ENCODE peak calls at places on chromosomes 7 and 10, in seven cellular contexts. M is upper lobe of left lung; H is heart right ventricle; O is left ventricle myocardium inferior; R is naive thymus-derived CD4-positive, alpha-beta T cell; B is stomach; F is neural progenitor cell. K is an unnamed sample.

GRCh38 chr7:106239406-106239805 is 45.4 kb downstream of the NAMPT start:
- DNase-seq in M (no peak), H (no peak), O (no peak), R (no peak), B (peak), F (no peak), K (no peak)

GRCh38 chr7:142557971-142558582 is 191.2 kb upstream of the PRSS1 start:
- DNase-seq in M (peak), H (no peak), O (no peak), R (peak), B (no peak), F (peak), K (no peak)

GRCh38 chr7:130956417-130957139 is 222.6 kb upstream of the KLF14 start:
- DNase-seq in M (no peak), H (no peak), O (no peak), R (no peak), B (no peak), F (no peak), K (no peak)

GRCh38 chr10:88411772-88412349 is 171.3 kb downstream of the RNLS start:
- DNase-seq in M (no peak), H (no peak), O (no peak), R (no peak), B (no peak), F (no peak), K (no peak)

GRCh38 chr7:157548691-157549265 is 212.0 kb downstream of the DNAJB6 start:
- DNase-seq in M (no peak), H (no peak), O (no peak), R (no peak), B (no peak), F (no peak), K (no peak)

GRCh38 chr7:147984265-147984664 is 606.3 kb upstream of the C7orf33 start:
- DNase-seq in M (no peak), H (no peak), O (no peak), R (no peak), B (no peak), F (no peak), K (no peak)

GRCh38 chr7:1975581-1975980 is 257.2 kb downstream of the MAD1L1 start:
- DNase-seq in M (no peak), H (no peak), O (no peak), R (no peak), B (no peak), F (no peak), K (no peak)

GRCh38 chr10:126212653-126213052 is 175.6 kb downstream of the ADAM12 start:
- DNase-seq in M (no peak), H (no peak), O (no peak), R (no peak), B (no peak), F (no peak), K (no peak)

GRCh38 chr7:121961491-121961890 is 88.5 kb downstream of the PTPRZ1 start:
- DNase-seq in M (no peak), H (no peak), O (no peak), R (no peak), B (no peak), F (no peak), K (no peak)
- H3K27ac ChIP-seq in M (no peak), H (no peak), O (no peak), R (no peak), B (no peak), F (no peak), K (no peak)

GRCh38 chr7:3760696-3761095 is 459.6 kb downstream of the SDK1 start:
- DNase-seq in M (no peak), H (no peak), O (no peak), R (no peak), B (no peak), F (no peak), K (no peak)
- H3K27ac ChIP-seq in M (no peak), H (no peak), O (no peak), R (no peak), B (no peak), F (no peak), K (no peak)

DNA sequence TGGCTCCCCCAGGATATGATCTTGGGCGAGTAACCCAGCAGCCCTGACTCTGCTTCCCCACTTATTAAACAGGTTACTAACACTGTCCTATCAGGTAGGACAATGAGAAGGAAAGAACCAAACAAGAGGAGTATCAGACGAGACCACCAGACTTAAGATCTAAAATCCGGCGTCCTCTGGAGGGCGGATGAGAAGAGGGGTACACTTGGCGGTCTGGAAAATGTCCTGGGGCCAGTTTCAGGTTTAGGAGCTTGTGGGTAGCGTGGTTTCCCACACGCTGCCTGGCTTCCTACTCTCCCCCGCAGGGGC is 644 bp downstream of the ZNF32 start:
- DNase-seq in M (no peak), H (no peak), O (no peak), R (no peak), B (no peak), F (no peak), K (no peak)
- H3K27ac ChIP-seq in M (peak), H (peak), O (peak), R (peak), B (peak), F (no peak), K (peak)

DNA sequence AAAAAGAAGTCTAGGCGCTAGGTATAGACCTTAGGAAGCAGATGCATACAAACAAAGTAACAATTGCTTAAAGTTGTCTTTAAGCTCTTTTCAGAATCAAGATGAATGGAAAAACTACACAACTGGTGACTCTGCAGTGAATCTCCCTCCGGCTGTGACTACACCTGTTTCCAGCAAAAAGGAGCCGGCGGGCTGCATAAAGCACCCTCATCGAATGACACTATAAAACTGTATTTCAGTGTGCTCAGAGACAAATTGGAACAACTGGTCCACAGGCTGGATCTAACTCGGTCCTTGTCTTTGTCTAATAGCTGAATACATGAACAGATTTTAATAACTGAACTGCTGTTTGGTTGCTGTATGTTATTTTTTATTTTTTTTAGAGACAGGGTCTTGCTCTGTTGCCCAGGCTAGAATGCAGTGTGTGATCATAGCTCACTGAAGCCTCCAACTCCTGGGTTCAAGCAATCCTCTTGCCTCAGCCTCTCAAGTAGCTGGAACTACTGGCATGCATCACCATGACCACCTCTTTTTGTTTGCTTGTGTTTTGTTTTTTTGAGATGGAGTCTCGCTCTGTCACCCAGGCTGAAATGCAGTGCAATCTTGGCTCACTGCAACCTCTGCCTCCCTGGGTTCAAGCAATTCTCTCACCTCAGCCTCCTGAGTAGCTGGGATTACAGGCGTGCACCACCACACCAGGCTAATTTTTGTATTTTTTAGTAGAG is 64.2 kb upstream of the SVIL start:
- DNase-seq in M (no peak), H (no peak), O (no peak), R (no peak), B (no peak), F (no peak), K (no peak)
- H3K27ac ChIP-seq in M (no peak), H (no peak), O (no peak), R (no peak), B (no peak), F (no peak), K (no peak)

GRCh38 chr10:77864151-77864851 is 62.3 kb downstream of the DLG5 start:
- DNase-seq in M (no peak), H (no peak), O (no peak), R (no peak), B (no peak), F (no peak), K (no peak)

GRCh38 chr10:77866598-77866997 is 60.0 kb downstream of the DLG5 start:
- DNase-seq in M (no peak), H (no peak), O (no peak), R (no peak), B (no peak), F (no peak), K (no peak)

GRCh38 chr10:77867124-77867715 is 59.3 kb downstream of the DLG5 start:
- DNase-seq in M (no peak), H (no peak), O (no peak), R (no peak), B (no peak), F (no peak), K (no peak)

GRCh38 chr10:77863446-77863845 is 63.1 kb downstream of the DLG5 start:
- DNase-seq in M (no peak), H (no peak), O (no peak), R (no peak), B (no peak), F (no peak), K (no peak)

DNA sequence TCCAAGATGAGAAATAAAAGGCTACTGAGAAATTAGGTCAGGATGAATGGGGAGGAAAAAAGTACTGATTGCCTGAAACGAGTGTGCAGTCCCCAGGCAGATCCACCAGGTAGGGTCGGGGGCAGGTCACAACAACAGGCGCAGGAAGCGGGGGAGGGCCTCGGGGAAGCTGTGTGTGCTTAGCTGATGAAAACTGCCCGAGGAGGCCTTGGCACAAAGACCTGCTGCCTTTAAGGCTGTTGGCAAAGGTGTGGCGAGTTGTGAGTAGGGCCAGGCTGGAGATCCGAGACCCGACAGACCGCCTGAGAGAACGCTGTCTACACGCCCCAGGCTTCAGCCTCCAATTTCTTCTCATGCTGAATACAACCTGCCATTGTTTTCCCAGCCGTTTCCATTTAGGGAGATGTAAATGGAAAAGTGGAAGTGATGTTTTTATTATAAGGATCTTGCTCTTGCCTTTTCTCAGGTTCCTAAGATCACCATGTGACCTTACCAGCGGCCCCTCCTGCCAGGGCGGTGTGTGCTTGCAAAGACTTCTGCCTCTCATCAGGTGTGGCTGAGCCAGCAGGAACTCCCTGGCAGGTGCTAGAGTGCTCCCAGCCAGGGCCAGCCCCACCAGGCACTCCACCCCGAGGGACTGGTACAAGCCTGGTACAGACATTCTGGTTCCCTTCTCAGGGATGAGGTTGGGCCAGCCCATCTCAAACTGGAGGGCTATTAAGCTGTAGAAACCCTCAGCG is 60.8 kb downstream of the DLG5 start:
- DNase-seq in M (no peak), H (no peak), O (no peak), R (no peak), B (peak), F (no peak), K (no peak)
- H3K27ac ChIP-seq in M (no peak), H (no peak), O (no peak), R (no peak), B (no peak), F (no peak), K (no peak)

DNA sequence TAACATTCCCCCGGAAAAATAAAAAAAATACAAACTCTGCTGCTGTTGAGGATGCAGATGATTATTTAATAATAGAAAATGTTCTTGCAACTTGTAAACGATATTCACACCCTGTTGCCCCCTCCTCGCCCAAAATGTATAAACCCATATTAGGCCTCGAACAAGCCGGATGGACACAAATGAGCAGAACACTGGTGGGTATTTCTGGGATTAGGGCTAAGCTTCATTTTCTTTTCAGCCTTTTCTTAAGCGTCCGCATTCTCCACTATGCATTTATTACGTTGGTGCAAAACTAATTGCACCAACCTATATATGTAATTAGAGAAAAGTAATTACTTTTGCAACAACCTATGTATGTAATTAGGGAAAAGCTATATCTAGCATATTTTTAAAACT is 347 bp upstream of the GNG11 start:
- DNase-seq in M (no peak), H (no peak), O (no peak), R (no peak), B (no peak), F (no peak), K (no peak)
- H3K27ac ChIP-seq in M (peak), H (peak), O (peak), R (no peak), B (peak), F (no peak), K (no peak)

DNA sequence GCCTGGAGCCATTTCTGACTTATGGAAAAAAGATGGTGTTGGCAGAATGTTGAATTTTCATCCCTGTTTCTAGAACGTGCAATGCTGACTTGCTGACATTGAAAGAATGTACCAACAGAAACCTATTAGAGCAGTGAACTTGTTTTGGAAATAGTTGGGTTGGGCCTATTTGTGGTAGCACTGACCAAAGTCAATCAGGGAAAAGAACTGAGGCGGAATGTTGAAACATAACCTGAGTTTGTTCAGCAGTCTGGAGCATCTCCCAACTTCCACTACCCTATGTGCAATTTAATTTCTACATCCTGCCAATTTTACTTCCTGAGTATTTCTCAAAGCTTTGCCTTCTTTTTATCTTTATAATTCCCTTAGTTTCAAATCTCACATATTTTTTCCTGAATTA is 11.6 kb upstream of the KIAA1217 start:
- DNase-seq in M (no peak), H (no peak), O (no peak), R (no peak), B (no peak), F (no peak), K (no peak)
- H3K27ac ChIP-seq in M (no peak), H (no peak), O (peak), R (no peak), B (no peak), F (no peak), K (no peak)

DNA sequence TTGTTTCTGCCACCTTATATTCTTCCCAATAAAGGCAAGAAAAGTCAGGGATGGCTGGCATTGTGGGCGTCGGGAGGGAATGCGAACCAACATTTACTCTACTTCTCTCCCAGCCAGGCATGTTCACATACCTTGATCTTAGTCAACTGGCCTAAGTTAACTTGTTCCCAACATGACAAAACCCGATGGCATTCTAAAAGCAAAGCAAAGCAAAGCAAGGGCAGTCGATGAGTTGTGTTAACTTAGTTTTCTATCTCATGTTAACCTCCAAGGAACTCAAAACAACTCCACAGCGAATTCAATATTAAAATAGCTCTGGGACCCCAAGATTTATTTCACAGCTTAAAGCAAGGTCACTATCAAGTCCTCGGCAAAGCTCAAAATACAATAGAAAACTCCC is 1.2 kb upstream of the CCNY start:
- DNase-seq in M (no peak), H (no peak), O (no peak), R (no peak), B (no peak), F (no peak), K (no peak)
- H3K27ac ChIP-seq in M (peak), H (peak), O (peak), R (peak), B (peak), F (no peak), K (no peak)

GRCh38 chr10:44985175-44985681 is 6.6 kb upstream of the DEPP1 start:
- DNase-seq in M (peak), H (no peak), O (no peak), R (no peak), B (no peak), F (no peak), K (no peak)
- H3K27ac ChIP-seq in M (peak), H (peak), O (peak), R (no peak), B (peak), F (no peak), K (peak)